ENCODE peak calls at places on chromosomes 13 and 19, in nine cellular contexts. G, O, B, E, N, M, R, U and K are unnamed samples.
A peak's percentile ranks its signal among the peaks of the same experiment; 100 is the strongest.

GRCh38 chr19:48991823-48992570 is 1.1 kb downstream of the GYS1 start:
- DNase-seq in G (peak; percentile 80), O (peak; percentile 70), B (peak; percentile 83), E (no peak), N (peak; percentile 77), M (no peak), R (peak; percentile 74), U (peak; percentile 68), K (no peak)

GRCh38 chr19:15248106-15248505 is 15.9 kb upstream of the EPHX3 start:
- DNase-seq in G (no peak), O (no peak), B (no peak), E (no peak), N (no peak), M (no peak), R (peak; percentile 68), U (no peak), K (no peak)

GRCh38 chr13:20340759-20341161 is 108.6 kb upstream of the GJB6 start:
- DNase-seq in G (peak; percentile 75), O (no peak), B (peak; percentile 52), E (no peak), N (peak; percentile 72), M (peak; percentile 79), R (no peak), U (no peak), K (no peak)

GRCh38 chr13:80105350-80105749 is 235.6 kb downstream of the SPRY2 start:
- DNase-seq in G (no peak), O (no peak), B (no peak), E (no peak), N (no peak), M (no peak), R (no peak), U (no peak), K (no peak)

GRCh38 chr13:21730186-21730880 is 59.5 kb downstream of the FGF9 start:
- DNase-seq in G (no peak), O (no peak), B (no peak), E (peak; percentile 42), N (no peak), M (no peak), R (no peak), U (no peak), K (no peak)

GRCh38 chr19:45591004-45591637 is 6.5 kb upstream of the OPA3 start:
- DNase-seq in G (peak; percentile 39), O (peak; percentile 73), B (no peak), E (no peak), N (peak; percentile 58), M (peak; percentile 87), R (no peak), U (no peak), K (no peak)

GRCh38 chr13:27455331-27455855 is 5.0 kb upstream of the MTIF3 start:
- DNase-seq in G (no peak), O (no peak), B (no peak), E (no peak), N (no peak), M (no peak), R (no peak), U (no peak), K (no peak)

GRCh38 chr19:7771072-7771471 is 8.0 kb downstream of the CLEC4M start:
- DNase-seq in G (no peak), O (no peak), B (no peak), E (no peak), N (no peak), M (no peak), R (no peak), U (no peak), K (no peak)

GRCh38 chr19:49442793-49443365 is 1.6 kb upstream of the SLC17A7 start:
- DNase-seq in G (peak; percentile 86), O (peak; percentile 96), B (peak; percentile 85), E (peak; percentile 98), N (peak; percentile 97), M (peak; percentile 97), R (peak; percentile 96), U (peak; percentile 81), K (no peak)

GRCh38 chr19:17292301-17293074 is 10.7 kb downstream of the ABHD8 start:
- DNase-seq in G (peak; percentile 91), O (peak; percentile 85), B (peak; percentile 87), E (peak; percentile 92), N (peak; percentile 75), M (peak; percentile 94), R (peak; percentile 73), U (no peak), K (peak; percentile 69)

GRCh38 chr13:43319617-43320444 is 296.4 kb downstream of the DNAJC15 start:
- DNase-seq in G (no peak), O (no peak), B (no peak), E (no peak), N (no peak), M (no peak), R (no peak), U (no peak), K (no peak)

GRCh38 chr13:109684084-109684835 is 102.1 kb downstream of the IRS2 start:
- DNase-seq in G (no peak), O (peak; percentile 60), B (no peak), E (peak; percentile 77), N (no peak), M (no peak), R (no peak), U (no peak), K (no peak)
- H3K4me3 ChIP-seq in G (no peak overlapping the region), O (no peak overlapping the region), B (no peak overlapping the region), E (no peak overlapping the region), N (peak overlapping the region; percentile 24), M (no peak overlapping the region), R (peak overlapping the region; percentile 33), U (no peak overlapping the region), K (no peak overlapping the region)

GRCh38 chr19:53311897-53312296 is 21.7 kb upstream of the ZNF845 start:
- DNase-seq in G (no peak), O (no peak), B (no peak), E (no peak), N (no peak), M (no peak), R (no peak), U (no peak), K (no peak)

GRCh38 chr19:53311044-53311443 is 22.5 kb upstream of the ZNF845 start:
- DNase-seq in G (no peak), O (no peak), B (no peak), E (no peak), N (no peak), M (no peak), R (no peak), U (no peak), K (no peak)

DNA sequence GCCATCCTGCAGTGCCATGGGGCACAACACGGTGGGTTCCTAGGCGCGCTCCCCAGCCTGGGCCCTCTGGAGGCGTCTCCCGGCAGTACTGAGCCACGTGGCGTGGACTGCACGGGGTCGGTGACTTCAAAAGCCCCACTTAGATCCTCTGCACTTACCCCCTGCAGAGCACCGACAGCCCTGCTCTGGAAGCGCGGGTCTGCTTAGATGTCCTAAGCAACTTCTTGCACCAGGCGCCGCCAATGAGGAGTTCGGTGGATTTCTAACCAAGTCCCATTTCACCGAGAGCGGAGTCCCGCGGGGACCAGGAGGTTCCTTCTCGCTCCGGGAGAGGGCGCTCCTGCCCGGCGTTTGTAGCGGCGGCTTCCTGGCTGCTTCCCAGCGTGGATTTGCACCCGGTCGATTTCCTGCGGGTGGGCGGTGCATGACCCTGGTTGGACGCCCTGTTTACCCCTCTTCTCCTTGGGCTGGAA is 25.2 kb upstream of the ZNF845 start:
- DNase-seq in G (peak; percentile 2), O (no peak), B (no peak), E (no peak), N (no peak), M (peak; percentile 78), R (no peak), U (no peak), K (no peak)
- TF ChIP-seq CTCF in G (peak; percentile 18), O (peak; percentile 22), B (peak; percentile 11), E (peak; percentile 39), N (peak; percentile 9), M (no peak), R (peak; percentile 50), U (no peak), K (no peak)

DNA sequence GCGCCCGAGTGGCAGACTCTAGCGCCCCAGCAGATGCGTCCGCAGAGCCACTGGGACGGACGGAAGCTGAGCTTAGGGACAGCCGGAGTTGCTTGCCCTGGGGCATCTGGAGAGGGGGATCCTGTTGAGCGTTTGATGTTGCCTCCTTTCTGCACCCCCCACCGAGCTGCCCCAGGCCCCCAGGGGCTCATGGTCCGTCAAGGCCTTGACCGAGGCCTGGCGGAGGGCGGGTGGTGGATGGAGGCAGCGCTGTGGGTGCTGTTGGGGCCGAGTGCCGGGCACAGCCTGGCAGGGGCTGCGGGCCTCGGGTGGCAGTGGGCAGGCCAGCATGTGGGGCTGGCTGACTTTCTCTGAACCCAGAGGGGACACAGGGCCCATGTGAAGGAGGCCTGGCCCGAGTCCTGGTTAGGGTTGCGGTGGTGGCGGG is 2.7 kb downstream of the CSNK1G2 start:
- DNase-seq in G (no peak), O (no peak), B (no peak), E (no peak), N (no peak), M (peak; percentile 81), R (no peak), U (no peak), K (no peak)
- H3K4me3 ChIP-seq in G (no peak overlapping the region), O (no peak overlapping the region), B (no peak overlapping the region), E (no peak overlapping the region), N (no peak overlapping the region), M (peak overlapping the region; percentile 58), R (no peak overlapping the region), U (no peak overlapping the region), K (peak overlapping the region; percentile 82)

GRCh38 chr13:111033172-111034133 is 81.7 kb upstream of the ARHGEF7 start:
- DNase-seq in G (peak; percentile 41), O (no peak), B (peak; percentile 25), E (no peak), N (no peak), M (no peak), R (no peak), U (no peak), K (no peak)
- TF ChIP-seq CTCF in G (peak; percentile 8), O (no peak), B (no peak), E (no peak), N (no peak), M (no peak), R (no peak), U (no peak), K (no peak)

GRCh38 chr13:48234652-48235099 is 1.7 kb downstream of the ITM2B start:
- DNase-seq in G (no peak), O (no peak), B (no peak), E (no peak), N (no peak), M (no peak), R (no peak), U (no peak), K (no peak)

GRCh38 chr13:48233886-48234488 is 981 bp downstream of the ITM2B start:
- DNase-seq in G (peak; percentile 72), O (no peak), B (peak; percentile 46), E (no peak), N (no peak), M (no peak), R (no peak), U (no peak), K (peak; percentile 25)

GRCh38 chr13:48235100-48235813 is 2.3 kb downstream of the ITM2B start:
- DNase-seq in G (no peak), O (peak; percentile 28), B (peak; percentile 46), E (no peak), N (no peak), M (no peak), R (peak; percentile 37), U (no peak), K (peak; percentile 25)

GRCh38 chr13:48235814-48236135 is 2.8 kb downstream of the ITM2B start:
- DNase-seq in G (no peak), O (no peak), B (no peak), E (no peak), N (no peak), M (no peak), R (no peak), U (no peak), K (no peak)

GRCh38 chr13:48236528-48237353 is 3.7 kb downstream of the ITM2B start:
- DNase-seq in G (peak; percentile 68), O (no peak), B (peak; percentile 62), E (no peak), N (no peak), M (no peak), R (no peak), U (no peak), K (no peak)
- H3K4me3 ChIP-seq in G (no peak overlapping the region), O (no peak overlapping the region), B (no peak overlapping the region), E (peak overlapping the region; percentile 76), N (peak overlapping the region; percentile 97), M (peak overlapping the region; percentile 68), R (peak overlapping the region; percentile 97), U (peak overlapping the region; percentile 100), K (no peak overlapping the region)